ENCODE peak calls at places on chromosomes 5 and 9, in eight cellular contexts. T is brain microvascular endothelial cell, V is fibroblast of lung, M is BJ, N is fibroblast of mammary gland, Z is epithelial cell of proximal tubule, G is HFF-Myc, E is HCT116. U is an unnamed sample.
A peak's percentile ranks its signal among the peaks of the same experiment; 100 is the strongest.

GRCh38 chr5:26323794-26324193 is 714.6 kb downstream of the CDH9 start:
- DNase-seq in Z (no peak), M (no peak), E (no peak), N (no peak), G (no peak), T (no peak), V (no peak), U (no peak)

GRCh38 chr5:127702913-127703575 is at the start of gene CCDC192:
- DNase-seq in V (no peak), Z (no peak), G (no peak), T (peak; percentile 4), M (no peak), E (no peak), N (no peak), U (no peak)

GRCh38 chr5:115440782-115441451 is 103.7 kb downstream of the FEM1C start:
- DNase-seq in T (no peak), N (no peak), Z (no peak), V (no peak), E (no peak), G (no peak), M (no peak), U (no peak)

GRCh38 chr5:78243639-78244038 is 50.9 kb downstream of the AP3B1 start:
- DNase-seq in M (peak; percentile 50), T (peak; percentile 43), V (peak; percentile 44), G (peak; percentile 33), E (no peak), Z (no peak), N (peak; percentile 59), U (peak; percentile 69)

GRCh38 chr9:109641079-109641659 is 138.8 kb upstream of the PALM2AKAP2 start:
- DNase-seq in E (no peak), V (peak; percentile 8), T (no peak), Z (no peak), M (no peak), N (no peak), G (no peak), U (no peak)

GRCh38 chr5:22372376-22372775 is 480.8 kb downstream of the CDH12 start:
- DNase-seq in T (no peak), G (no peak), E (no peak), M (no peak), N (peak; percentile 2), Z (no peak), V (peak; percentile 51), U (peak; percentile 30)

GRCh38 chr9:2764371-2764770 is 47.1 kb downstream of the KCNV2 start:
- DNase-seq in M (no peak), V (no peak), Z (no peak), E (no peak), T (peak; percentile 12), N (no peak), G (no peak), U (peak; percentile 32)

GRCh38 chr9:121299467-121300282 is 31.7 kb downstream of the GSN start:
- DNase-seq in G (no peak), E (no peak), M (no peak), V (no peak), T (no peak), N (no peak), Z (no peak), U (no peak)

GRCh38 chr9:29439961-29440360 is 1866.7 kb upstream of the C9orf72 start:
- DNase-seq in G (no peak), V (peak; percentile 1), T (no peak), Z (no peak), E (peak; percentile 24), M (no peak), N (peak; percentile 84), U (peak; percentile 30)

GRCh38 chr5:31096238-31096865 is 97.1 kb upstream of the CDH6 start:
- DNase-seq in M (peak; percentile 30), N (peak; percentile 30), Z (no peak), G (peak; percentile 22), V (peak; percentile 74), T (peak; percentile 78), E (no peak), U (peak; percentile 90)

GRCh38 chr5:100186181-100186580 is 349.0 kb upstream of the FAM174A start:
- DNase-seq in E (no peak), M (no peak), G (no peak), Z (no peak), N (no peak), V (no peak), T (no peak), U (no peak)

GRCh38 chr5:169222934-169223594 is 77.9 kb downstream of the SLIT3 start:
- DNase-seq in T (no peak), G (peak; percentile 35), V (no peak), Z (no peak), N (peak; percentile 42), E (no peak), M (no peak), U (no peak)

GRCh38 chr5:58530942-58531490 is 39.8 kb downstream of the GAPT start:
- DNase-seq in G (no peak), T (no peak), N (no peak), M (no peak), Z (no peak), V (no peak), E (no peak), U (no peak)

GRCh38 chr9:114220129-114220541 is 64.8 kb downstream of the COL27A1 start:
- DNase-seq in V (peak; percentile 59), G (no peak), T (no peak), N (no peak), Z (no peak), E (no peak), M (peak; percentile 56), U (no peak)

GRCh38 chr5:74641014-74641777 is 668 bp upstream of the ENC1 start:
- DNase-seq in Z (no peak), N (peak; percentile 73), V (peak; percentile 78), E (peak; percentile 48), T (peak; percentile 79), G (peak; percentile 49), M (no peak), U (peak; percentile 87)

GRCh38 chr5:1561402-1561929 is 37.7 kb upstream of the LPCAT1 start:
- DNase-seq in E (no peak), G (no peak), V (no peak), Z (no peak), M (no peak), T (no peak), N (no peak), U (no peak)

GRCh38 chr5:177300236-177300880 is 3.2 kb downstream of the RAB24 start:
- DNase-seq in M (no peak), V (peak; percentile 74), T (peak; percentile 75), N (peak; percentile 69), Z (no peak), E (no peak), G (peak; percentile 44), U (peak; percentile 82)

GRCh38 chr9:110175275-110175968 is 32.5 kb downstream of the C9orf152 start:
- DNase-seq in M (no peak), E (no peak), G (no peak), V (no peak), Z (no peak), N (no peak), T (no peak), U (no peak)

GRCh38 chr9:70040506-70040905 is 3.1 kb upstream of the MAMDC2 start:
- DNase-seq in N (no peak), G (no peak), E (no peak), Z (no peak), V (no peak), T (no peak), M (no peak), U (no peak)

GRCh38 chr9:132752877-132753592 is 82.8 kb downstream of the GTF3C4 start:
- DNase-seq in V (no peak), G (no peak), N (no peak), Z (no peak), M (no peak), E (no peak), T (no peak), U (no peak)

GRCh38 chr5:57724836-57725235 is 242.2 kb upstream of the ACTBL2 start:
- DNase-seq in T (peak; percentile 49), E (no peak), G (peak; percentile 21), Z (no peak), M (peak; percentile 70), N (peak; percentile 55), V (no peak), U (no peak)

GRCh38 chr9:125961037-125961436 is 213.9 kb downstream of the PBX3 start:
- DNase-seq in M (no peak), G (no peak), N (no peak), Z (no peak), V (no peak), E (no peak), T (no peak), U (peak; percentile 59)

GRCh38 chr9:124621371-124622328 is 114.5 kb upstream of the NR5A1 start:
- DNase-seq in N (peak; percentile 45), G (no peak), V (peak; percentile 22), E (no peak), T (peak; percentile 28), M (no peak), Z (peak; percentile 88), U (peak; percentile 71)
- H3K4me3 ChIP-seq in N (no peak overlapping the region), G (no peak overlapping the region), V (no peak overlapping the region), E (no peak overlapping the region), T (no peak overlapping the region), M (no peak overlapping the region), Z (peak overlapping the region; percentile 19), U (no peak overlapping the region)

GRCh38 chr9:37266630-37267029 is 146.3 kb downstream of the ZCCHC7 start:
- DNase-seq in V (no peak), T (no peak), N (no peak), E (no peak), M (no peak), G (no peak), Z (no peak), U (no peak)

GRCh38 chr9:37264539-37264938 is 144.2 kb downstream of the ZCCHC7 start:
- DNase-seq in Z (no peak), V (no peak), G (no peak), N (no peak), T (no peak), M (no peak), E (no peak), U (no peak)

GRCh38 chr9:37259906-37260305 is 139.5 kb downstream of the ZCCHC7 start:
- DNase-seq in V (no peak), G (no peak), M (no peak), T (no peak), N (no peak), Z (no peak), E (no peak), U (no peak)

GRCh38 chr9:37262410-37262809 is 142.0 kb downstream of the ZCCHC7 start:
- DNase-seq in M (no peak), N (peak; percentile 41), V (peak; percentile 65), E (no peak), T (peak; percentile 25), Z (no peak), G (no peak), U (peak; percentile 28)
- TF ChIP-seq CTCF in M (peak; percentile 58), N (peak; percentile 52), V (peak; percentile 55), E (peak; percentile 43), T (peak; percentile 89), Z (peak; percentile 68), G (peak; percentile 56), U (peak; percentile 74)

GRCh38 chr9:93955356-93956182 is 414 bp upstream of the BARX1 start:
- DNase-seq in M (no peak), Z (no peak), G (no peak), T (no peak), N (no peak), E (no peak), V (no peak), U (no peak)
- H3K4me3 ChIP-seq in M (no peak overlapping the region), Z (no peak overlapping the region), G (no peak overlapping the region), T (no peak overlapping the region), N (no peak overlapping the region), E (no peak overlapping the region), V (no peak overlapping the region), U (no peak overlapping the region)

DNA sequence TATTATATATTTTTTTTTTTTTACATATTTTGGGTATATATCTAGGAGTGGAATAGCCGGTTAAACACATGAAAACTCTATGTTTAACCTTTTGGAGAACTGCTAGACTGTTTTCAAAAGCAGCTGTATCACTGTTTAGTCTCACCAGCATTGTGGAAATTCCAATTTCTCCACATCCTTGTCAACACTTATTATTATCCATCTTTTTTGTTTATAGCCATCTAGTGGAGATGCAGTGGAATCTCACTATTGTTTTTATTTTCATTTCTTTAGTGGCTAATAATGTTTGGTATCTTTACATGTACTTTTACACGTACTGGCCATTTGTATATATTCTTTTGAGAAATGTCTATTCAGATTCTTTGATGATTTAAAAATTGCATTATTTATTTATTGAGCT is 22.7 kb upstream of the CCDC180 start:
- DNase-seq in G (no peak), M (no peak), V (no peak), E (no peak), N (no peak), Z (no peak), T (no peak), U (no peak)
- TF ChIP-seq CTCF in G (no peak), M (no peak), V (no peak), E (peak; percentile 24), N (peak; percentile 29), Z (no peak), T (no peak), U (no peak)

U was measured in astrocyte of the spinal cord.